ENCODE peak calls at places on chromosomes 2 and 18, in seven cellular contexts. A, M, O, Z, S, F and J are unnamed samples.
A peak's percentile ranks its signal among the peaks of the same experiment; 100 is the strongest.

GRCh38 chr2:31075936-31076590 is 62.2 kb downstream of the GALNT14 start:
- DNase-seq in A (no peak), M (no peak), O (no peak), Z (no peak), S (no peak), F (peak; percentile 3), J (no peak)

GRCh38 chr18:14919666-14920065 is 171.7 kb downstream of the ANKRD30B start:
- DNase-seq in A (no peak), M (no peak), O (no peak), Z (no peak), S (no peak), F (no peak), J (no peak)

GRCh38 chr18:49340446-49340845 is 120.0 kb downstream of the DYM start:
- DNase-seq in A (no peak), M (no peak), O (no peak), Z (no peak), S (no peak), F (peak; percentile 53), J (no peak)

GRCh38 chr18:39835303-39836030 is 2119.6 kb upstream of the PIK3C3 start:
- DNase-seq in A (no peak), M (no peak), O (no peak), Z (no peak), S (no peak), F (peak; percentile 61), J (no peak)

GRCh38 chr2:227394403-227394802 is 6.7 kb upstream of the SCYGR1 start:
- DNase-seq in A (no peak), M (no peak), O (no peak), Z (no peak), S (no peak), F (no peak), J (no peak)

GRCh38 chr18:48184118-48184517 is 225.1 kb downstream of the ZBTB7C start:
- DNase-seq in A (no peak), M (no peak), O (no peak), Z (no peak), S (no peak), F (no peak), J (no peak)

GRCh38 chr2:74639550-74639949 is 8.6 kb downstream of the M1AP start:
- DNase-seq in A (no peak), M (no peak), O (no peak), Z (no peak), S (no peak), F (no peak), J (no peak)

GRCh38 chr2:61726456-61727209 is 127.2 kb downstream of the FAM161A start:
- DNase-seq in A (no peak), M (no peak), O (no peak), Z (no peak), S (no peak), F (no peak), J (no peak)

GRCh38 chr2:32064021-32064678 is 794 bp downstream of the SPAST start:
- DNase-seq in A (peak; percentile 23), M (no peak), O (no peak), Z (no peak), S (no peak), F (peak; percentile 8), J (no peak)

GRCh38 chr2:127857494-127857818 is 499 bp downstream of the POLR2D start:
- DNase-seq in A (peak; percentile 29), M (peak; percentile 17), O (peak; percentile 16), Z (no peak), S (no peak), F (no peak), J (peak; percentile 71)

GRCh38 chr2:216001612-216002215 is 11.6 kb downstream of the MREG start:
- DNase-seq in A (no peak), M (no peak), O (no peak), Z (no peak), S (no peak), F (no peak), J (no peak)

GRCh38 chr2:237198144-237198900 is 112.6 kb downstream of the COPS8 start:
- DNase-seq in A (no peak), M (no peak), O (no peak), Z (no peak), S (no peak), F (peak; percentile 61), J (no peak)

GRCh38 chr18:64207818-64208217 is 58.9 kb upstream of the LINC00305 start:
- DNase-seq in A (no peak), M (no peak), O (no peak), Z (no peak), S (no peak), F (no peak), J (no peak)

GRCh38 chr2:28974252-28974651 is 6.8 kb upstream of the TOGARAM2 start:
- DNase-seq in A (no peak), M (no peak), O (no peak), Z (no peak), S (no peak), F (no peak), J (peak; percentile 16)

GRCh38 chr2:177724398-177725287 is 332.1 kb downstream of the AGPS start:
- DNase-seq in A (peak; percentile 34), M (peak; percentile 15), O (peak; percentile 36), Z (no peak), S (no peak), F (peak; percentile 45), J (peak; percentile 71)

GRCh38 chr18:80037869-80038630 is 3.8 kb downstream of the RBFA start:
- DNase-seq in A (no peak), M (no peak), O (no peak), Z (no peak), S (no peak), F (no peak), J (no peak)

GRCh38 chr2:140338827-140339226 is 1558.6 kb upstream of the NXPH2 start:
- DNase-seq in A (no peak), M (no peak), O (no peak), Z (no peak), S (no peak), F (no peak), J (no peak)